ENCODE peak calls at places on chromosomes 6 and 20, in seven cellular contexts. S, O, I, J, Z, B and P are unnamed samples.

GRCh38 chr6:39451831-39452230 is 129.3 kb upstream of the KCNK16 start:
- DNase-seq in O (no peak), B (no peak), I (no peak), Z (no peak), S (no peak), J (no peak), P (no peak)

GRCh38 chr6:107600111-107600510 is 110.2 kb downstream of the SOBP start:
- DNase-seq in Z (no peak), S (no peak), B (no peak), J (no peak), I (no peak), O (no peak), P (no peak)

GRCh38 chr6:11142296-11143027 is 30.9 kb upstream of the ERVFRD-1 start:
- DNase-seq in B (no peak), O (no peak), S (no peak), I (no peak), Z (no peak), J (no peak), P (no peak)

GRCh38 chr6:30752164-30752927 is 8.0 kb upstream of the IER3 start:
- DNase-seq in J (peak; percentile 100), B (peak; percentile 99), Z (peak; percentile 59), O (peak; percentile 98), S (no peak), I (peak; percentile 5), P (no peak)

GRCh38 chr20:64082126-64082638 is 2.0 kb downstream of the LKAAEAR1 start:
- DNase-seq in O (no peak), B (no peak), Z (no peak), I (no peak), S (no peak), J (no peak), P (no peak)

GRCh38 chr6:116483616-116484015 is 22.4 kb downstream of the CALHM6 start:
- DNase-seq in S (no peak), I (peak; percentile 71), J (peak; percentile 8), O (no peak), Z (no peak), B (no peak), P (no peak)

GRCh38 chr6:11785449-11785951 is 6.9 kb upstream of the ADTRP start:
- DNase-seq in B (no peak), O (peak; percentile 49), I (peak; percentile 90), S (no peak), Z (no peak), J (no peak), P (no peak)

GRCh38 chr6:12258191-12258590 is 32.0 kb upstream of the EDN1 start:
- DNase-seq in Z (no peak), S (no peak), B (no peak), I (no peak), O (no peak), J (no peak), P (no peak)

GRCh38 chr20:23752019-23752418 is 1.3 kb upstream of the CST1 start:
- DNase-seq in S (no peak), B (no peak), Z (no peak), I (no peak), J (no peak), O (no peak), P (no peak)

GRCh38 chr6:21538186-21538798 is 55.3 kb upstream of the SOX4 start:
- DNase-seq in B (no peak), O (no peak), Z (no peak), J (no peak), I (no peak), S (no peak), P (no peak)

GRCh38 chr6:148455225-148455624 is 112.6 kb downstream of the SASH1 start:
- DNase-seq in Z (no peak), S (no peak), I (no peak), B (peak; percentile 56), J (no peak), O (no peak), P (no peak)

GRCh38 chr6:133198725-133199124 is 42.4 kb upstream of the EYA4 start:
- DNase-seq in Z (no peak), B (no peak), S (no peak), O (peak; percentile 70), J (no peak), I (no peak), P (no peak)

GRCh38 chr6:37624606-37625574 is 72.8 kb downstream of the MDGA1 start:
- DNase-seq in I (peak; percentile 73), O (peak; percentile 50), B (no peak), S (no peak), J (peak; percentile 86), Z (peak; percentile 67), P (peak; percentile 36)

GRCh38 chr20:39289831-39290230 is 327.7 kb downstream of the DHX35 start:
- DNase-seq in S (no peak), I (no peak), O (no peak), J (no peak), B (no peak), Z (no peak), P (no peak)

GRCh38 chr6:21900730-21901129 is 307.2 kb downstream of the SOX4 start:
- DNase-seq in S (no peak), I (no peak), Z (no peak), B (no peak), O (peak; percentile 39), J (peak; percentile 34), P (no peak)

GRCh38 chr6:13101985-13102384 is 226.4 kb downstream of the TBC1D7 start:
- DNase-seq in J (no peak), B (no peak), Z (no peak), I (no peak), S (no peak), O (no peak), P (no peak)

GRCh38 chr6:108174371-108175175 is 8.8 kb downstream of the NR2E1 start:
- DNase-seq in O (no peak), S (peak; percentile 61), B (no peak), Z (no peak), I (no peak), J (no peak), P (no peak)

GRCh38 chr6:118704911-118705310 is 53.5 kb upstream of the CEP85L start:
- DNase-seq in S (no peak), O (no peak), I (no peak), J (no peak), Z (no peak), B (no peak), P (no peak)

GRCh38 chr20:47934761-47935160 is 149.5 kb upstream of the SULF2 start:
- DNase-seq in J (no peak), S (no peak), B (no peak), I (no peak), O (peak; percentile 68), Z (no peak), P (no peak)

GRCh38 chr20:36150847-36151539 is 3.5 kb upstream of the EPB41L1 start:
- DNase-seq in Z (no peak), I (no peak), O (no peak), J (no peak), S (no peak), B (no peak), P (no peak)

GRCh38 chr6:158073776-158074175 is 92.1 kb downstream of the SYNJ2 start:
- DNase-seq in S (no peak), I (peak; percentile 79), Z (no peak), O (no peak), J (no peak), B (no peak), P (no peak)

GRCh38 chr20:2658414-2659354 is 5.3 kb downstream of the IDH3B start:
- DNase-seq in S (no peak), J (no peak), I (no peak), O (no peak), Z (no peak), B (no peak), P (no peak)

GRCh38 chr6:32047084-32047478 is 8.9 kb downstream of the CYP21A2 start:
- DNase-seq in J (peak; percentile 59), Z (no peak), S (no peak), O (peak; percentile 59), I (no peak), B (peak; percentile 60), P (no peak)